ENCODE peak calls at places on chromosomes 6 and 20, in seven cellular contexts. Y, T, P, U, O, Z and L are unnamed samples.
A peak's percentile ranks its signal among the peaks of the same experiment; 100 is the strongest.

GRCh38 chr20:57064836-57065235 is 201.6 kb downstream of the BMP7 start:
- DNase-seq in P (no peak), O (no peak), Z (no peak), U (no peak), T (no peak), Y (no peak), L (no peak)

GRCh38 chr6:129485746-129486145 is 224.2 kb downstream of the ARHGAP18 start:
- DNase-seq in U (no peak), Z (no peak), O (no peak), T (no peak), Y (no peak), P (no peak), L (no peak)

GRCh38 chr6:24105146-24105545 is 20.9 kb upstream of the NRSN1 start:
- DNase-seq in P (no peak), Z (no peak), U (no peak), Y (no peak), O (no peak), T (no peak), L (no peak)

GRCh38 chr20:51190783-51191180 is 167.9 kb upstream of the KCNG1 start:
- DNase-seq in Y (no peak), U (no peak), T (peak; percentile 33), Z (no peak), P (no peak), O (no peak), L (no peak)

GRCh38 chr6:4580361-4580760 is 195.8 kb upstream of the CDYL start:
- DNase-seq in O (no peak), T (no peak), Y (no peak), U (no peak), P (no peak), Z (no peak), L (no peak)

GRCh38 chr6:160013987-160014868 is 45.3 kb downstream of the IGF2R start:
- DNase-seq in P (no peak), U (no peak), T (no peak), Y (peak; percentile 16), Z (no peak), O (no peak), L (peak; percentile 23)

GRCh38 chr6:148999501-148999900 is 252.7 kb downstream of the UST start:
- DNase-seq in T (peak; percentile 39), U (no peak), O (no peak), P (no peak), Z (no peak), Y (no peak), L (no peak)

GRCh38 chr6:133377219-133377618 is 136.1 kb downstream of the EYA4 start:
- DNase-seq in T (no peak), Y (no peak), O (no peak), Z (no peak), U (no peak), P (no peak), L (no peak)

GRCh38 chr6:13189710-13190109 is 138.6 kb downstream of the TBC1D7 start:
- DNase-seq in O (no peak), U (no peak), Y (peak; percentile 15), T (no peak), P (no peak), Z (no peak), L (no peak)

GRCh38 chr6:33822575-33823395 is 19.0 kb upstream of the MLN start:
- DNase-seq in O (no peak), T (no peak), U (no peak), P (no peak), Y (peak; percentile 56), Z (no peak), L (no peak)

GRCh38 chr6:168524644-168525043 is 83.7 kb downstream of the SMOC2 start:
- DNase-seq in U (no peak), T (no peak), Z (no peak), P (no peak), O (no peak), Y (no peak), L (no peak)

GRCh38 chr6:31654574-31655348 is 933 bp upstream of the APOM start:
- DNase-seq in T (no peak), Z (no peak), U (no peak), Y (peak; percentile 60), O (no peak), P (no peak), L (no peak)

GRCh38 chr6:31420546-31420945 is 17.2 kb downstream of the MICA start:
- DNase-seq in Z (no peak), T (no peak), U (no peak), P (no peak), O (no peak), Y (no peak), L (no peak)

GRCh38 chr20:17619351-17620093 is 49.6 kb downstream of the DSTN start:
- DNase-seq in P (peak; percentile 29), U (peak; percentile 13), Y (no peak), Z (no peak), T (no peak), O (no peak), L (no peak)

GRCh38 chr6:92767101-92767500 is 652.3 kb downstream of the EPHA7 start:
- DNase-seq in O (no peak), T (no peak), Y (no peak), U (no peak), P (no peak), Z (no peak), L (no peak)

GRCh38 chr6:151015320-151015719 is 149.8 kb downstream of the MTHFD1L start:
- DNase-seq in U (no peak), O (no peak), Z (no peak), P (no peak), Y (no peak), T (no peak), L (no peak)
- H3K36me3 ChIP-seq in U (no peaks in the 10 kb centered on the region), O (no peaks in the 10 kb centered on the region), Z (no peaks in the 10 kb centered on the region), P (peaks cover 38% of the 10 kb centered on the region), Y (peaks cover 63% of the 10 kb centered on the region), T (peaks cover 13% of the 10 kb centered on the region), L (no peaks in the 10 kb centered on the region)

GRCh38 chr6:158662607-158663464 is 13.0 kb downstream of the SYTL3 start:
- DNase-seq in O (no peak), U (no peak), Y (no peak), T (peak; percentile 69), Z (no peak), P (no peak), L (peak; percentile 53)
- H3K4me3 ChIP-seq in O (peak overlapping the region; percentile 37), U (no peak overlapping the region), Y (no peak overlapping the region), T (no peak overlapping the region), Z (peak overlapping the region; percentile 42), P (no peak overlapping the region), L (peak overlapping the region; percentile 16)

GRCh38 chr6:132174919-132175318 is 223.7 kb upstream of the CCN2 start:
- DNase-seq in Z (no peak), T (no peak), P (no peak), U (no peak), O (no peak), Y (no peak), L (peak; percentile 26)
- H3K9me3 ChIP-seq in Z (no peaks in the 10 kb centered on the region), T (peaks cover 11% of the 10 kb centered on the region), P (no peaks in the 10 kb centered on the region), U (no peaks in the 10 kb centered on the region), O (peaks cover 22% of the 10 kb centered on the region), Y (peaks cover 27% of the 10 kb centered on the region), L (peaks cover 5% of the 10 kb centered on the region)

GRCh38 chr20:25485872-25486271 is 78.4 kb downstream of the GINS1 start:
- DNase-seq in U (no peak), Z (no peak), Y (no peak), O (no peak), T (no peak), P (no peak), L (no peak)

GRCh38 chr20:25484911-25485511 is 77.5 kb downstream of the GINS1 start:
- DNase-seq in U (no peak), Z (no peak), T (peak; percentile 9), Y (no peak), P (no peak), O (no peak), L (no peak)

GRCh38 chr20:25487975-25488374 is 80.5 kb downstream of the GINS1 start:
- DNase-seq in Z (no peak), O (no peak), U (no peak), T (no peak), P (no peak), Y (no peak), L (no peak)

GRCh38 chr20:25487306-25487705 is 79.8 kb downstream of the GINS1 start:
- DNase-seq in Y (no peak), T (no peak), O (no peak), P (no peak), Z (no peak), U (no peak), L (no peak)

GRCh38 chr20:25486377-25486776 is 78.9 kb downstream of the GINS1 start:
- DNase-seq in U (no peak), Z (no peak), T (no peak), Y (no peak), O (peak; percentile 44), P (no peak), L (no peak)
- H3K36me3 ChIP-seq in U (no peaks in the 10 kb centered on the region), Z (no peaks in the 10 kb centered on the region), T (no peaks in the 10 kb centered on the region), Y (peaks cover 64% of the 10 kb centered on the region), O (peaks cover 18% of the 10 kb centered on the region), P (peaks cover 13% of the 10 kb centered on the region), L (no peaks in the 10 kb centered on the region)

GRCh38 chr20:363319-364078 is 16.6 kb downstream of the NRSN2 start:
- DNase-seq in Z (no peak), U (no peak), T (no peak), P (peak; percentile 47), Y (peak; percentile 66), O (no peak), L (no peak)
- H3K4me3 ChIP-seq in Z (no peak overlapping the region), U (no peak overlapping the region), T (no peak overlapping the region), P (no peak overlapping the region), Y (no peak overlapping the region), O (no peak overlapping the region), L (no peak overlapping the region)

GRCh38 chr6:118574051-118574865 is 26.2 kb downstream of the PLN start:
- DNase-seq in P (no peak), Z (no peak), T (peak; percentile 33), U (no peak), O (no peak), Y (no peak), L (no peak)
- H3K9me3 ChIP-seq in P (no peaks in the 10 kb centered on the region), Z (no peaks in the 10 kb centered on the region), T (peaks cover 23% of the 10 kb centered on the region), U (no peaks in the 10 kb centered on the region), O (peaks cover 66% of the 10 kb centered on the region), Y (peaks cover 32% of the 10 kb centered on the region), L (peaks cover 21% of the 10 kb centered on the region)

GRCh38 chr20:2468581-2469407 is 1.8 kb downstream of the SNRPB start:
- DNase-seq in Z (no peak), P (no peak), O (no peak), U (no peak), Y (no peak), T (no peak), L (no peak)

GRCh38 chr20:2462484-2462883 is 8.1 kb downstream of the SNRPB start:
- DNase-seq in Z (no peak), P (no peak), O (no peak), T (no peak), Y (no peak), U (no peak), L (no peak)

GRCh38 chr20:2467412-2467811 is 3.2 kb downstream of the SNRPB start:
- DNase-seq in Z (no peak), T (no peak), Y (no peak), P (no peak), U (no peak), O (no peak), L (no peak)

GRCh38 chr20:2463616-2464365 is 6.8 kb downstream of the SNRPB start:
- DNase-seq in U (no peak), T (no peak), P (no peak), Y (no peak), O (no peak), Z (no peak), L (no peak)

DNA sequence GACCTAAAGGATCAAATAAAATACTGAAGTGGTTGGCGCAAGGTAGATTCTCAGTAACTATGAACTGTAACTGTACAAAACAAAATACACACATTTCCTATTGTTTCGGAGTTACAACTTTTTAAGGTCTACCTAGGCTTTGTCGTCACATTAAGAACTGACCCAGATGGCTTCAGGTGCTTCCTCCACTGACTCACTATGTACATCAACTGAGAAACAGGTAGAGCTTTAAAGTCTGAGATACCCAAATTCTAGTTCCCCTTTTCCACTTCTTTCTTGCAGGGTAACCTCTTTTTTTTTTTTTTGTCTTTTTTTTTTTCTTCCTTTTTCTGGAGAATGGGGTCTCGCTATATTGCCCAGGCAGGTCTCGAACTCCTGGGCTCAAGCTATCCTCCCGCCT is 5.5 kb downstream of the SNRPB start:
- DNase-seq in Z (no peak), Y (no peak), T (no peak), O (no peak), U (no peak), P (no peak), L (no peak)
- H3K36me3 ChIP-seq in Z (peaks cover 33% of the 10 kb centered on the region), Y (peaks cover 81% of the 10 kb centered on the region), T (peaks cover 70% of the 10 kb centered on the region), O (peaks cover 74% of the 10 kb centered on the region), U (peaks cover 72% of the 10 kb centered on the region), P (peaks cover 78% of the 10 kb centered on the region), L (peaks cover 75% of the 10 kb centered on the region)